ENCODE peak calls at places on chromosomes 2 and 18, in ten cellular contexts. B is left cardiac atrium; M is T-cell; Y is activated CD8-positive, alpha-beta memory T cell treated with anti-CD3 and anti-CD28 coated beads, Interleukin-2, amount 50 U/mL, for 4 hours; H is NCI-H1105; J is kidney tubule cell; Q is T-helper 2 cell; W is lung; E is activated T-helper 1 cell treated with anti-CD3 and anti-CD28 coated beads, Interleukin-12 subunit alpha, Interleukin-12 subunit beta, Interleukin-2, Interleukin-4 antibody, amounts not matched to agents 30 ng/mL and 10 ng/mL and 1 ng/mL, durations not matched to agents 14 hours and 24 hours and 36 hours; U is KG1. T is an unnamed sample.

GRCh38 chr2:236685979-236686520 is 116.4 kb downstream of the ACKR3 start:
- DNase-seq in H (no peak), U (no peak), M (no peak), Q (no peak), Y (no peak), J (no peak), B (no peak), W (no peak), E (no peak), T (no peak)

GRCh38 chr2:237731663-237732062 is 66.9 kb upstream of the RBM44 start:
- DNase-seq in Q (no peak), Y (no peak), W (no peak), H (no peak), E (no peak), B (no peak), M (no peak), J (peak), U (no peak), T (no peak)

GRCh38 chr2:70247364-70248144 is 874 bp downstream of the TIA1 start:
- DNase-seq in M (no peak), J (peak), B (no peak), W (no peak), E (no peak), H (peak), Y (no peak), Q (no peak), U (no peak), T (no peak)

GRCh38 chr18:66316708-66317107 is 287.2 kb downstream of the CDH19 start:
- DNase-seq in E (no peak), U (no peak), H (no peak), W (no peak), Q (no peak), B (no peak), Y (no peak), J (no peak), M (no peak), T (no peak)

GRCh38 chr2:73112026-73112912 is 479 bp downstream of the RAB11FIP5 start:
- DNase-seq in H (no peak), Q (peak), B (peak), U (no peak), E (no peak), Y (peak), J (peak), W (no peak), M (no peak), T (no peak)

GRCh38 chr2:3034856-3035255 is 342.8 kb downstream of the EIPR1 start:
- DNase-seq in H (no peak), U (no peak), W (no peak), E (no peak), B (no peak), Y (no peak), J (no peak), Q (no peak), M (no peak), T (no peak)

GRCh38 chr2:110934948-110935347 is 185.8 kb upstream of the BCL2L11 start:
- DNase-seq in Q (no peak), B (no peak), E (no peak), W (no peak), M (no peak), H (no peak), J (no peak), Y (no peak), U (no peak), T (no peak)

GRCh38 chr18:79169958-79170555 is 100.9 kb downstream of the ATP9B start:
- DNase-seq in B (no peak), Q (no peak), H (no peak), J (no peak), E (no peak), Y (no peak), U (no peak), M (no peak), W (no peak), T (no peak)

GRCh38 chr2:239644016-239644415 is 243.2 kb upstream of the HDAC4 start:
- DNase-seq in U (no peak), B (no peak), M (no peak), Y (no peak), J (no peak), H (no peak), E (no peak), Q (no peak), W (no peak), T (no peak)

GRCh38 chr18:58362027-58362575 is 266.8 kb downstream of the ALPK2 start:
- DNase-seq in B (peak), Q (no peak), Y (no peak), M (no peak), W (no peak), H (no peak), U (no peak), J (peak), E (no peak), T (peak)

GRCh38 chr2:191401287-191401686 is 156.1 kb downstream of the MYO1B start:
- DNase-seq in E (no peak), W (no peak), U (no peak), J (peak), M (no peak), H (no peak), Y (no peak), B (no peak), Q (no peak), T (no peak)

GRCh38 chr2:10903861-10904210 is 7.9 kb upstream of the KCNF1 start:
- DNase-seq in Y (no peak), U (no peak), H (no peak), Q (no peak), B (no peak), E (no peak), M (no peak), J (no peak), W (no peak), T (no peak)

GRCh38 chr2:120926463-120927165 is 190.9 kb downstream of the GLI2 start:
- DNase-seq in H (no peak), U (no peak), Q (no peak), B (no peak), J (no peak), W (no peak), E (no peak), Y (no peak), M (no peak), T (no peak)

GRCh38 chr2:125642032-125642431 is 1013.9 kb upstream of the GYPC start:
- DNase-seq in M (no peak), W (no peak), U (no peak), Y (no peak), B (no peak), Q (no peak), E (no peak), J (no peak), H (no peak), T (no peak)

GRCh38 chr2:240586919-240587800 is 626 bp downstream of the CAPN10 start:
- DNase-seq in M (peak), E (peak), B (peak), J (peak), H (peak), U (no peak), Y (peak), W (peak), Q (peak), T (no peak)

GRCh38 chr2:144894612-144895300 is 374.8 kb upstream of the ZEB2 start:
- DNase-seq in W (no peak), U (no peak), E (no peak), B (no peak), Y (no peak), H (no peak), M (no peak), Q (no peak), J (no peak), T (no peak)

GRCh38 chr2:10350666-10351215 is 48.0 kb downstream of the HPCAL1 start:
- DNase-seq in H (no peak), M (no peak), W (no peak), Y (no peak), J (no peak), U (no peak), B (no peak), Q (no peak), E (no peak), T (no peak)

GRCh38 chr18:70981400-70982140 is 692.7 kb downstream of the SOCS6 start:
- DNase-seq in B (no peak), E (no peak), H (peak), Y (no peak), J (no peak), Q (no peak), M (no peak), U (no peak), W (no peak), T (no peak)

GRCh38 chr2:206774871-206775270 is 9.5 kb downstream of the FASTKD2 start:
- DNase-seq in B (no peak), Q (no peak), M (no peak), E (no peak), W (no peak), H (no peak), J (no peak), Y (no peak), U (no peak), T (no peak)

GRCh38 chr2:240595381-240596079 is 9.0 kb downstream of the CAPN10 start:
- DNase-seq in E (peak), B (peak), H (no peak), Q (no peak), U (no peak), J (no peak), W (no peak), Y (peak), M (no peak), T (no peak)

GRCh38 chr2:61898810-61899209 is 6.7 kb upstream of the COMMD1 start:
- DNase-seq in H (no peak), Y (no peak), Q (no peak), E (no peak), M (no peak), J (peak), W (no peak), B (no peak), U (no peak), T (no peak)

GRCh38 chr2:157476915-157477709 is 33.2 kb upstream of the CYTIP start:
- DNase-seq in J (peak), M (no peak), B (no peak), Y (no peak), H (no peak), E (no peak), Q (no peak), W (no peak), U (no peak), T (no peak)

GRCh38 chr2:189498205-189498604 is 56.9 kb downstream of the WDR75 start:
- DNase-seq in J (no peak), M (no peak), W (no peak), B (no peak), U (no peak), E (no peak), Q (no peak), H (no peak), Y (no peak), T (no peak)

GRCh38 chr2:159600752-159601151 is 15.6 kb downstream of the BAZ2B start:
- DNase-seq in E (no peak), J (peak), Y (no peak), Q (no peak), W (no peak), B (no peak), U (no peak), M (no peak), H (no peak), T (no peak)

GRCh38 chr2:188293601-188294482 is 2.2 kb downstream of the GULP1 start:
- DNase-seq in U (no peak), Q (no peak), B (peak), H (peak), M (no peak), Y (no peak), E (no peak), J (peak), W (peak), T (no peak)

GRCh38 chr2:201860541-201861154 is 54.3 kb downstream of the CDK15 start:
- DNase-seq in H (peak), U (peak), W (peak), J (peak), Q (no peak), E (peak), B (no peak), M (no peak), Y (peak), T (no peak)

GRCh38 chr2:122660786-122661634 is 905.6 kb downstream of the TSN start:
- DNase-seq in M (no peak), B (no peak), J (peak), H (no peak), Q (no peak), W (no peak), E (no peak), U (no peak), Y (no peak), T (no peak)

GRCh38 chr2:128322651-128323491 is 4.2 kb upstream of the HS6ST1 start:
- DNase-seq in W (peak), B (peak), Y (no peak), Q (no peak), M (no peak), J (no peak), U (no peak), H (no peak), E (no peak), T (no peak)

GRCh38 chr2:17058772-17059402 is 393.3 kb upstream of the CYRIA start:
- DNase-seq in Y (no peak), Q (no peak), U (no peak), M (no peak), B (no peak), J (no peak), H (no peak), E (no peak), W (no peak), T (no peak)

T was measured in SIG-M5.